ENCODE peak calls at places on chromosomes 13 and 19, in six cellular contexts. P is A673, Y is adrenal gland, Z is fibroblast of pulmonary artery, Q is GM23338, C is neuronal stem cell. D is an unnamed sample.
A peak's percentile ranks its signal among the peaks of the same experiment; 100 is the strongest.

GRCh38 chr13:113589251-113589960 is 4.9 kb downstream of the TFDP1 start:
- DNase-seq in P (no peak), Y (peak; percentile 15), Z (no peak), Q (no peak), C (no peak), D (no peak)

GRCh38 chr13:99312493-99312883 is 5.3 kb upstream of the GPR183 start:
- DNase-seq in P (no peak), Y (peak; percentile 85), Z (peak; percentile 72), Q (no peak), C (no peak), D (no peak)

GRCh38 chr19:39166571-39167391 is 30.0 kb upstream of the NCCRP1 start:
- DNase-seq in P (no peak), Y (peak; percentile 93), Z (no peak), Q (no peak), C (no peak), D (peak; percentile 40)

GRCh38 chr13:45564108-45564507 is 51.4 kb downstream of the ERICH6B start:
- DNase-seq in P (peak; percentile 45), Y (no peak), Z (peak; percentile 47), Q (no peak), C (peak; percentile 8), D (no peak)

GRCh38 chr13:83880275-83881027 is 1.8 kb downstream of the SLITRK1 start:
- DNase-seq in P (no peak), Y (no peak), Z (no peak), Q (peak; percentile 28), C (no peak), D (peak; percentile 26)

GRCh38 chr13:60572003-60572792 is 175.2 kb downstream of the TDRD3 start:
- DNase-seq in P (peak; percentile 92), Y (no peak), Z (peak; percentile 58), Q (peak; percentile 61), C (no peak), D (peak; percentile 20)

GRCh38 chr13:109698779-109699178 is 87.6 kb downstream of the IRS2 start:
- DNase-seq in P (no peak), Y (no peak), Z (peak; percentile 72), Q (no peak), C (no peak), D (no peak)

GRCh38 chr13:33871207-33872004 is 53.5 kb downstream of the RFC3 start:
- DNase-seq in P (no peak), Y (no peak), Z (no peak), Q (no peak), C (no peak), D (no peak)

GRCh38 chr13:102141625-102142472 is 260.0 kb downstream of the FGF14 start:
- DNase-seq in P (peak; percentile 66), Y (no peak), Z (peak; percentile 29), Q (peak; percentile 46), C (no peak), D (peak; percentile 31)

GRCh38 chr19:2015611-2015950 is at the start of gene BTBD2:
- DNase-seq in P (peak; percentile 88), Y (peak; percentile 71), Z (peak; percentile 87), Q (peak; percentile 70), C (peak; percentile 32), D (no peak)

GRCh38 chr19:2014731-2015610 is 543 bp downstream of the BTBD2 start:
- DNase-seq in P (peak; percentile 48), Y (no peak), Z (no peak), Q (peak; percentile 65), C (peak; percentile 35), D (peak; percentile 85)

GRCh38 chr19:2012941-2013682 is 2.4 kb downstream of the BTBD2 start:
- DNase-seq in P (no peak), Y (no peak), Z (no peak), Q (no peak), C (no peak), D (no peak)

GRCh38 chr19:2013683-2013961 is 1.9 kb downstream of the BTBD2 start:
- DNase-seq in P (no peak), Y (no peak), Z (no peak), Q (no peak), C (no peak), D (no peak)

GRCh38 chr19:2014081-2014693 is 1.3 kb downstream of the BTBD2 start:
- DNase-seq in P (no peak), Y (no peak), Z (no peak), Q (no peak), C (no peak), D (no peak)
- H3K4me3 ChIP-seq in P (peak overlapping the region; percentile 81), Y (no peak overlapping the region), Z (peak overlapping the region; percentile 58), Q (peak overlapping the region; percentile 58), C (no peak overlapping the region), D (peak overlapping the region; percentile 65)

DNA sequence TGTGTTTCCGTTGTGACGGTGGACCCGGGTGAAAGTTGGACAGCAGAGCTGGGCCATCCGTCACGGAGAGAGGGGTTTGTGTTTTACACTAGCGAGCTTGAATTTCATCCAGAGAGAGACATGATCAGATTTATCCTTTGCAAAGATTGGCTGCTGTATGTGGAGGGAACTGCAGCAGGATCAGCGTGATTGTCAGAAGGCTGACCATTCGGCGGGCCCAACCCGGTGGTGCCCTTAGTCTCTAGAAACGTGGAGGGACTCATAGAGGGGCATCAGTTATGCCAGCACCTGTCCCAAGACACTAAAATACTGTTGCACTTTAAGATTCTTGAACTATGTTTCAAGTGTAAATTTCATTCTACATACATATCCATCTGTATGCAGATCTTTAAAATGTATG is 6.9 kb downstream of the FAM124A start:
- DNase-seq in P (no peak), Y (no peak), Z (no peak), Q (no peak), C (no peak), D (no peak)
- H3K4me3 ChIP-seq in P (no peak overlapping the region), Y (no peak overlapping the region), Z (no peak overlapping the region), Q (peak overlapping the region; percentile 1), C (no peak overlapping the region), D (no peak overlapping the region)

GRCh38 chr13:32254916-32255743 is 60.0 kb downstream of the ZAR1L start:
- DNase-seq in P (no peak), Y (no peak), Z (no peak), Q (no peak), C (no peak), D (no peak)

GRCh38 chr13:32253911-32254399 is 61.2 kb downstream of the ZAR1L start:
- DNase-seq in P (no peak), Y (no peak), Z (no peak), Q (no peak), C (no peak), D (no peak)

GRCh38 chr13:32255744-32256120 is 59.4 kb downstream of the ZAR1L start:
- DNase-seq in P (peak; percentile 4), Y (no peak), Z (peak; percentile 53), Q (no peak), C (no peak), D (no peak)

GRCh38 chr13:32252812-32253440 is 62.2 kb downstream of the ZAR1L start:
- DNase-seq in P (no peak), Y (no peak), Z (no peak), Q (no peak), C (no peak), D (no peak)

GRCh38 chr13:32254416-32254815 is 60.7 kb downstream of the ZAR1L start:
- DNase-seq in P (no peak), Y (no peak), Z (no peak), Q (no peak), C (no peak), D (no peak)
- H3K4me3 ChIP-seq in P (no peak overlapping the region), Y (no peak overlapping the region), Z (no peak overlapping the region), Q (no peak overlapping the region), C (no peak overlapping the region), D (no peak overlapping the region)

GRCh38 chr13:75870397-75870801 is 234.3 kb downstream of the LMO7 start:
- DNase-seq in P (peak; percentile 39), Y (no peak), Z (peak; percentile 49), Q (peak; percentile 60), C (peak; percentile 20), D (peak; percentile 37)
- H3K4me3 ChIP-seq in P (no peak overlapping the region), Y (no peak overlapping the region), Z (peak overlapping the region; percentile 54), Q (no peak overlapping the region), C (no peak overlapping the region), D (no peak overlapping the region)

GRCh38 chr19:10691178-10691881 is 9.9 kb upstream of the QTRT1 start:
- DNase-seq in P (no peak), Y (no peak), Z (no peak), Q (no peak), C (no peak), D (no peak)
- H3K4me3 ChIP-seq in P (no peak overlapping the region), Y (no peak overlapping the region), Z (no peak overlapping the region), Q (no peak overlapping the region), C (no peak overlapping the region), D (no peak overlapping the region)

DNA sequence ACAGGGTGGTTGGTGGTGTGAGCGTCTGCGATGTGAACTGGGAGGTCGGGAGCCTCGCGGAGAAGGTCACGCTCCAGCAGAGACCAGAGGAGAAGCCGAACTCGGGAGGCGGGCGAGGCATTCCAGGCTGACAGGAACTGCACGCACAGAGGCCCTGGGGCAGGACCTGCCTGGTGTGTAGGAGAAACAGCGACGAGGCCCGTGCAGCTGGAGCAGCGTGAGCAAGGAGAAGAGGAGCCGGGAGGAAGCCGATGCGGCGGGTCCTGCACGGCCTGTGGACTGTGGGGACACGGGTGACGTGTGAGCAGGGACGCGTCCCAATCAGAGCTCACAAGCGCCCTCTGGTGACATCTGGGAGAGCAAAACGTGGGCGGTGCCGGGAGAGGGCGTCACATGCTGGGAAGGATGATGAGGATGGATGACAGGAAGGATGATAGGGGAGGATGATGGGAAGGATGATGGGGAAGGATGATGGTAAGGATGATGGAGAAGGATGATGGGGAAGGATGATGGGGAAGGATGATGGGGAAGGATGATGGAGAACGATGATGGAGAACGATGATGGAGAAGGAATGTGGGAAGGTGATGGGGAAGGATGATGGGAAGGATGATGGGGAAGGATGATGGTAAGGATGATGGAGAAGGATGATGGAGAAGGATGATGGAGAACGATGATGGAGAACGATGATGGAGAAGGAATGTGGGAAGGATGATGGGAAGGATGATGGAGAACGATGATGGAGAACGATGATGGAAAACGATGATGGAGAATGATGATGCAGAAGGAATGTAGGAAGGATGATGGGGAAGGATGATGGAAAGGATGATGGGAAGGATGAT is 16.1 kb upstream of the MADCAM1 start:
- DNase-seq in P (peak; percentile 85), Y (peak; percentile 92), Z (peak; percentile 55), Q (peak; percentile 87), C (peak; percentile 59), D (peak; percentile 84)
- H3K4me3 ChIP-seq in P (no peak overlapping the region), Y (no peak overlapping the region), Z (no peak overlapping the region), Q (no peak overlapping the region), C (no peak overlapping the region), D (no peak overlapping the region)

DNA sequence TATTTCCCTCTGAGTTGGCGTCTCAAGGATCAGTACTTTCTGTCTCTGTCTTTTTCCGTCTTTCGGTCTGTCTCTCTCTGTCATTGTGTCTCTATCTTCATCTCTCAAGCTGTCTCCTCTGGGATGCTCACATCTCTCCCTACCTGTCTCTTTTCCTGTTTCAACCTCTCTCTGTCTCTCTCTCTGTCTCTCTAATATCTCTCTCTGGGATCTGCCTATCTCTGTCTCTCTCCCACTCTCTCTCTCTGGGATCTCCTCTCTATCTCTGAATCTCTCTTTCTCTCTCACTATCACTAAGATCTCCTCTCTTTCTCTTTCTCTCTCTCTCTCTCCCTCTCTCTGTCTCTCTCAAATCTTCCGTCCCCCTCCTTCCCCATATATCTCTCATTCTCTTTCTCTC is 4.0 kb downstream of the ATP1A3 start:
- DNase-seq in P (no peak), Y (no peak), Z (no peak), Q (no peak), C (no peak), D (no peak)
- H3K4me3 ChIP-seq in P (no peak overlapping the region), Y (no peak overlapping the region), Z (no peak overlapping the region), Q (no peak overlapping the region), C (no peak overlapping the region), D (no peak overlapping the region)

GRCh38 chr19:1085676-1086442 is 9.3 kb downstream of the POLR2E start:
- DNase-seq in P (no peak), Y (no peak), Z (no peak), Q (no peak), C (no peak), D (no peak)
- H3K4me3 ChIP-seq in P (no peak overlapping the region), Y (no peak overlapping the region), Z (no peak overlapping the region), Q (no peak overlapping the region), C (no peak overlapping the region), D (no peak overlapping the region)